ENCODE peak calls at places on chromosomes 5 and 9, in nine cellular contexts. A, T, R, O, I, X, F, Q and E are unnamed samples.
A peak's percentile ranks its signal among the peaks of the same experiment; 100 is the strongest.

GRCh38 chr5:160774006-160774405 is 78.0 kb downstream of the ATP10B start:
- DNase-seq in A (no peak), T (no peak), R (no peak), O (no peak), I (no peak), X (no peak), F (no peak), Q (no peak), E (no peak)

GRCh38 chr5:16759147-16759800 is 142.5 kb upstream of the RETREG1 start:
- DNase-seq in A (no peak), T (no peak), R (no peak), O (no peak), I (peak; percentile 27), X (no peak), F (no peak), Q (no peak), E (peak; percentile 70)

GRCh38 chr5:99607124-99607523 is 678.3 kb upstream of the CHD1 start:
- DNase-seq in A (no peak), T (no peak), R (no peak), O (no peak), I (no peak), X (no peak), F (no peak), Q (no peak), E (no peak)

GRCh38 chr5:864492-865167 is 13.8 kb upstream of the ZDHHC11 start:
- DNase-seq in A (no peak), T (no peak), R (no peak), O (no peak), I (no peak), X (no peak), F (no peak), Q (no peak), E (no peak)

GRCh38 chr9:120928720-120929389 is 2.3 kb upstream of the TRAF1 start:
- DNase-seq in A (peak; percentile 88), T (peak; percentile 88), R (no peak), O (peak; percentile 95), I (peak; percentile 65), X (peak; percentile 76), F (peak; percentile 90), Q (peak; percentile 53), E (peak; percentile 83)

GRCh38 chr9:96178153-96178552 is 123.8 kb downstream of the HSD17B3 start:
- DNase-seq in A (no peak), T (no peak), R (no peak), O (peak; percentile 54), I (no peak), X (no peak), F (no peak), Q (no peak), E (no peak)

GRCh38 chr5:159097461-159098284 is 2.0 kb downstream of the EBF1 start:
- DNase-seq in A (no peak), T (no peak), R (no peak), O (peak; percentile 81), I (no peak), X (peak; percentile 47), F (no peak), Q (no peak), E (no peak)

GRCh38 chr5:30099634-30100033 is 1093.9 kb upstream of the CDH6 start:
- DNase-seq in A (no peak), T (no peak), R (no peak), O (no peak), I (no peak), X (peak; percentile 62), F (no peak), Q (no peak), E (no peak)

GRCh38 chr5:159905496-159905895 is 10.8 kb upstream of the ADRA1B start:
- DNase-seq in A (no peak), T (peak; percentile 60), R (peak; percentile 92), O (no peak), I (no peak), X (no peak), F (no peak), Q (no peak), E (no peak)

GRCh38 chr5:120101771-120102170 is 362.3 kb upstream of the PRR16 start:
- DNase-seq in A (no peak), T (no peak), R (no peak), O (no peak), I (no peak), X (no peak), F (no peak), Q (no peak), E (no peak)

GRCh38 chr9:16010221-16010620 is 457.4 kb downstream of the CCDC171 start:
- DNase-seq in A (no peak), T (no peak), R (no peak), O (no peak), I (no peak), X (no peak), F (no peak), Q (no peak), E (no peak)

GRCh38 chr5:95845401-95845800 is 22.9 kb upstream of the GLRX start:
- DNase-seq in A (no peak), T (no peak), R (no peak), O (no peak), I (no peak), X (no peak), F (no peak), Q (no peak), E (no peak)

GRCh38 chr5:3801967-3802366 is 206.3 kb downstream of the IRX1 start:
- DNase-seq in A (no peak), T (no peak), R (no peak), O (no peak), I (no peak), X (no peak), F (no peak), Q (no peak), E (no peak)

GRCh38 chr5:7608772-7609171 is 212.8 kb downstream of the ADCY2 start:
- DNase-seq in A (no peak), T (no peak), R (no peak), O (no peak), I (no peak), X (no peak), F (no peak), Q (no peak), E (no peak)

GRCh38 chr5:154945695-154946301 is 4.9 kb downstream of the MRPL22 start:
- DNase-seq in A (no peak), T (no peak), R (no peak), O (no peak), I (no peak), X (peak; percentile 49), F (no peak), Q (no peak), E (no peak)

GRCh38 chr9:131395745-131396479 is 2.0 kb downstream of the PRRC2B start:
- DNase-seq in A (no peak), T (no peak), R (no peak), O (no peak), I (no peak), X (no peak), F (no peak), Q (no peak), E (no peak)

GRCh38 chr9:131399972-131400371 is 6.1 kb downstream of the PRRC2B start:
- DNase-seq in A (no peak), T (no peak), R (no peak), O (no peak), I (no peak), X (no peak), F (no peak), Q (no peak), E (no peak)

GRCh38 chr9:131397100-131397790 is 3.4 kb downstream of the PRRC2B start:
- DNase-seq in A (no peak), T (no peak), R (no peak), O (no peak), I (peak; percentile 63), X (peak; percentile 83), F (no peak), Q (peak; percentile 66), E (peak; percentile 47)

GRCh38 chr9:131396626-131397025 is 2.7 kb downstream of the PRRC2B start:
- DNase-seq in A (no peak), T (no peak), R (no peak), O (no peak), I (no peak), X (no peak), F (no peak), Q (no peak), E (no peak)

GRCh38 chr9:131398204-131398603 is 4.3 kb downstream of the PRRC2B start:
- DNase-seq in A (no peak), T (peak; percentile 45), R (no peak), O (no peak), I (peak; percentile 80), X (no peak), F (no peak), Q (peak; percentile 50), E (peak; percentile 54)
- TF ChIP-seq POLR2AphosphoS5 in A (no peak), T (peak; percentile 14), R (no peak), O (peak; percentile 50), I (peak; percentile 80), X (no peak), F (no peak), Q (no peak), E (no peak)

DNA sequence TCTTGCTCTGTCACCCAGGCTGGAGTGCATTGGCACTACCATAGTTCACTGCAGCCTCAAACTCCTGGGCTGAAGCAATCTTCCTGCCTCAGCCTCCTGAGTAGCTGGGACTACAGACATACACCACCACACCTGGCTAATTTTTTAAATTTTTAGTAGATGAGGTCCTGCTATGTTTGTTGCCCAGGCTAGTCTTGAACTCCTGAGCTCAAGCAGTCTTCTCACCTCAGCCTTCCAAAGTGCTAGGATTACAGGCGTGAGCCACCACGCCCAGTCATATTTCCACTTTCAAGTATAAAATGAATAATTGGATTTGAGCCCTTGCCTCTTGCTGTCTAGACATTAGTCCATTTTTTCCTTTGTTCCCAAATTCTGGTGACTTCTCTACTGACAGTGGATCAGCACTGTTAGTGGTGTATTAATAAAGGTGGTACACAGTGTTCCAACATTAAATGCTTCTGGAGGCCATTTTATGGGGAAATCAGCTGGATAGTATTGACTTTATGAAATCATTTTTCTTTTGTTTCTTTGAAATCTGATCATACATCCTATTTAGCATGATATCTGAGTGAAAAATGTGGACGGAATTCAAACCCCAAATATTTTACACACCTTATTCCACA is 15.9 kb downstream of the ATP6V0E1 start:
- DNase-seq in A (no peak), T (no peak), R (no peak), O (no peak), I (no peak), X (no peak), F (no peak), Q (no peak), E (no peak)
- H3K27ac ChIP-seq in A (no peak overlapping the region), T (peak overlapping the region; percentile 19), R (no peak overlapping the region), O (no peak overlapping the region), I (peak overlapping the region; percentile 81), X (no peak overlapping the region), F (peak overlapping the region; percentile 61), Q (no peak overlapping the region), E (no peak overlapping the region)

GRCh38 chr5:2393556-2393955 is 357.9 kb downstream of the IRX2 start:
- DNase-seq in A (no peak), T (no peak), R (no peak), O (no peak), I (no peak), X (no peak), F (no peak), Q (no peak), E (no peak)
- TF ChIP-seq POLR2AphosphoS5 in A (no peak), T (no peak), R (no peak), O (no peak), I (no peak), X (no peak), F (no peak), Q (no peak), E (no peak)

DNA sequence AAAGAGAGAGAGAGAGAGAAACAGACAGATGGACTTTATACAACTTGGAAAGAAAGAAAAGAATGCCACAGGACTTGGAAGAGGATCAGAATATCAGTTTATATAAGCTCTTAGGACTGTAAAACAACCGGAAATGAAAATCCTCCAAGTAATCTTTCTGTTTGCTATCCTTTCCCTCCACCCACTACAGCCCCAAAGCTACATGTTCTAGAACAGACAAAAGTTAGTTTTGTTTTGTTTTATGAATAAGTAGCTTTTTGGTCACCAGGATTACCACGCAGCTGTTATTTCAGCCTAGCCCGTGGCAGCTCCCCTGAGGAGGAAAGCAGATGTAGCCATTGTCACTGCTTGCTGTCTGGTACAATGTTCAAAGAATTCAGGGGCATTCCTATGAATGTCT is 66.6 kb downstream of the SH3TC2 start:
- DNase-seq in A (no peak), T (no peak), R (no peak), O (no peak), I (no peak), X (no peak), F (no peak), Q (no peak), E (no peak)
- H3K27ac ChIP-seq in A (no peak overlapping the region), T (no peak overlapping the region), R (no peak overlapping the region), O (no peak overlapping the region), I (peak overlapping the region; percentile 57), X (no peak overlapping the region), F (no peak overlapping the region), Q (peak overlapping the region; percentile 45), E (no peak overlapping the region)